ENCODE peak calls at places on chromosomes 2 and 18, in four cellular contexts. L is ACHN; H is astrocyte of the cerebellum; F is stimulated activated naive B cell treated with anti-CD40 and anti-IgM and Interleukin-4, amounts not matched to agents 10 μg/mL and 1 μg/mL and 100 μg/mL, for 72 hours. K is an unnamed sample.

GRCh38 chr2:126858013-126858412 is 40.7 kb upstream of the TEX51 start:
- DNase-seq in H (no peak), L (no peak), F (no peak), K (no peak)

GRCh38 chr2:161217597-161218185 is 57.5 kb downstream of the TANK start:
- DNase-seq in L (no peak), H (no peak), F (no peak), K (no peak)

GRCh38 chr2:221334466-221334865 is 237.6 kb downstream of the EPHA4 start:
- DNase-seq in H (no peak), L (no peak), F (no peak), K (no peak)

GRCh38 chr2:144694456-144694855 is 174.5 kb upstream of the ZEB2 start:
- DNase-seq in H (no peak), F (no peak), L (no peak), K (no peak)

GRCh38 chr2:107419191-107419590 is 407.5 kb upstream of the RGPD4 start:
- DNase-seq in F (no peak), H (no peak), L (no peak), K (no peak)

GRCh38 chr2:27606611-27607010 is 22.2 kb downstream of the CCDC121 start:
- DNase-seq in F (no peak), L (no peak), H (no peak), K (no peak)

GRCh38 chr2:234840336-234840735 is 111.5 kb upstream of the SH3BP4 start:
- DNase-seq in H (peak; percentile 98), L (peak; percentile 98), F (no peak), K (no peak)

GRCh38 chr2:37780097-37780676 is 108.7 kb upstream of the CDC42EP3 start:
- DNase-seq in H (no peak), L (no peak), F (no peak), K (no peak)

GRCh38 chr2:205849136-205849535 is 166.8 kb downstream of the NRP2 start:
- DNase-seq in F (no peak), L (no peak), H (no peak), K (no peak)

GRCh38 chr2:127080226-127080940 is 26.6 kb downstream of the BIN1 start:
- DNase-seq in L (no peak), H (no peak), F (no peak), K (no peak)

GRCh38 chr2:125701070-125701469 is 954.9 kb upstream of the GYPC start:
- DNase-seq in H (no peak), L (no peak), F (no peak), K (no peak)

GRCh38 chr2:220949476-220949875 is 622.6 kb downstream of the EPHA4 start:
- DNase-seq in F (no peak), H (no peak), L (no peak), K (no peak)

GRCh38 chr2:128166954-128167353 is 76.0 kb downstream of the UGGT1 start:
- DNase-seq in H (no peak), L (no peak), F (no peak), K (no peak)

GRCh38 chr2:32926708-32927084 is 20.1 kb upstream of the LTBP1 start:
- DNase-seq in H (no peak), L (no peak), F (no peak), K (no peak)

GRCh38 chr18:8730080-8730827 is 24.9 kb downstream of the MTCL1 start:
- DNase-seq in H (peak; percentile 76), L (peak; percentile 80), F (no peak), K (no peak)

GRCh38 chr18:9869713-9870430 is 15.9 kb upstream of the TXNDC2 start:
- DNase-seq in L (peak; percentile 51), F (no peak), H (no peak), K (peak; percentile 47)

GRCh38 chr2:237486819-237487448 is at the start of gene MLPH:
- DNase-seq in L (peak; percentile 50), H (no peak), F (no peak), K (no peak)

GRCh38 chr2:128623776-128624424 is 305.2 kb upstream of the HS6ST1 start:
- DNase-seq in L (no peak), F (no peak), H (peak; percentile 96), K (no peak)

GRCh38 chr2:24749069-24749691 is 44.0 kb downstream of the PTRHD1 start:
- DNase-seq in H (no peak), L (no peak), F (no peak), K (no peak)

GRCh38 chr18:22169011-22169888 is at the start of gene GATA6:
- DNase-seq in F (peak; percentile 14), H (peak; percentile 73), L (peak; percentile 85), K (no peak)

GRCh38 chr2:155035246-155035645 is 336.8 kb downstream of the KCNJ3 start:
- DNase-seq in H (no peak), L (no peak), F (no peak), K (no peak)

GRCh38 chr2:20496069-20496468 is 49.2 kb downstream of the RHOB start:
- DNase-seq in F (no peak), H (no peak), L (peak; percentile 99), K (no peak)